ENCODE peak calls at places on chromosomes 2 and 18, in nine cellular contexts. One of them, this sample, is unnamed.

GRCh38 chr2:239816571-239816970 is 208.6 kb downstream of the NDUFA10 start:
- DNase-seq in neural crest cell: no peak
- DNase-seq in GM18507: no peak
- DNase-seq in T-helper 2 cell: no peak
- DNase-seq in AG09319: no peak
- DNase-seq in Calu3: no peak
- DNase-seq in NCI-H1694: no peak
- DNase-seq in glomerular endothelial cell: no peak
- DNase-seq in myocyte: no peak
- DNase-seq in this sample: no peak

GRCh38 chr2:27255660-27256059 is 7.2 kb downstream of the SLC30A3 start:
- DNase-seq in neural crest cell: no peak
- DNase-seq in GM18507: no peak
- DNase-seq in T-helper 2 cell: no peak
- DNase-seq in AG09319: no peak
- DNase-seq in Calu3: no peak
- DNase-seq in NCI-H1694: no peak
- DNase-seq in glomerular endothelial cell: no peak
- DNase-seq in myocyte: no peak
- DNase-seq in this sample: no peak

GRCh38 chr2:239649309-239649708 is 248.5 kb upstream of the HDAC4 start:
- DNase-seq in neural crest cell: no peak
- DNase-seq in GM18507: no peak
- DNase-seq in T-helper 2 cell: no peak
- DNase-seq in AG09319: no peak
- DNase-seq in Calu3: no peak
- DNase-seq in NCI-H1694: no peak
- DNase-seq in glomerular endothelial cell: no peak
- DNase-seq in myocyte: no peak
- DNase-seq in this sample: no peak

GRCh38 chr2:157849591-157849990 is 26.5 kb downstream of the ACVR1 start:
- DNase-seq in neural crest cell: no peak
- DNase-seq in GM18507: no peak
- DNase-seq in T-helper 2 cell: no peak
- DNase-seq in AG09319: no peak
- DNase-seq in Calu3: peak
- DNase-seq in NCI-H1694: no peak
- DNase-seq in glomerular endothelial cell: no peak
- DNase-seq in myocyte: no peak
- DNase-seq in this sample: no peak

GRCh38 chr2:217654173-217654572 is 348.6 kb downstream of the TNS1 start:
- DNase-seq in neural crest cell: no peak
- DNase-seq in GM18507: no peak
- DNase-seq in T-helper 2 cell: no peak
- DNase-seq in AG09319: no peak
- DNase-seq in Calu3: no peak
- DNase-seq in NCI-H1694: no peak
- DNase-seq in glomerular endothelial cell: no peak
- DNase-seq in myocyte: no peak
- DNase-seq in this sample: no peak

GRCh38 chr2:3725458-3726250 is 22.3 kb downstream of the DCDC2C start:
- DNase-seq in neural crest cell: no peak
- DNase-seq in GM18507: no peak
- DNase-seq in T-helper 2 cell: no peak
- DNase-seq in AG09319: no peak
- DNase-seq in Calu3: no peak
- DNase-seq in NCI-H1694: no peak
- DNase-seq in glomerular endothelial cell: no peak
- DNase-seq in myocyte: no peak
- DNase-seq in this sample: no peak

GRCh38 chr2:172449916-172450550 is 22.6 kb downstream of the ITGA6 start:
- DNase-seq in neural crest cell: no peak
- DNase-seq in GM18507: no peak
- DNase-seq in T-helper 2 cell: no peak
- DNase-seq in AG09319: no peak
- DNase-seq in Calu3: no peak
- DNase-seq in NCI-H1694: no peak
- DNase-seq in glomerular endothelial cell: no peak
- DNase-seq in myocyte: no peak
- DNase-seq in this sample: no peak

GRCh38 chr2:208827109-208827508 is 420.5 kb downstream of the PTH2R start:
- DNase-seq in neural crest cell: no peak
- DNase-seq in GM18507: no peak
- DNase-seq in T-helper 2 cell: no peak
- DNase-seq in AG09319: no peak
- DNase-seq in Calu3: no peak
- DNase-seq in NCI-H1694: no peak
- DNase-seq in glomerular endothelial cell: no peak
- DNase-seq in myocyte: no peak
- DNase-seq in this sample: no peak

GRCh38 chr2:85308951-85309555 is 18.7 kb downstream of the TGOLN2 start:
- DNase-seq in neural crest cell: no peak
- DNase-seq in GM18507: no peak
- DNase-seq in T-helper 2 cell: no peak
- DNase-seq in AG09319: no peak
- DNase-seq in Calu3: peak
- DNase-seq in NCI-H1694: peak
- DNase-seq in glomerular endothelial cell: no peak
- DNase-seq in myocyte: peak
- DNase-seq in this sample: no peak

GRCh38 chr18:48842259-48843061 is 108.3 kb downstream of the SMAD7 start:
- DNase-seq in neural crest cell: no peak
- DNase-seq in GM18507: no peak
- DNase-seq in T-helper 2 cell: no peak
- DNase-seq in AG09319: no peak
- DNase-seq in Calu3: peak
- DNase-seq in NCI-H1694: no peak
- DNase-seq in glomerular endothelial cell: peak
- DNase-seq in myocyte: no peak
- DNase-seq in this sample: peak

GRCh38 chr2:172635548-172635947 is 79.7 kb downstream of the PDK1 start:
- DNase-seq in neural crest cell: no peak
- DNase-seq in GM18507: no peak
- DNase-seq in T-helper 2 cell: no peak
- DNase-seq in AG09319: no peak
- DNase-seq in Calu3: no peak
- DNase-seq in NCI-H1694: no peak
- DNase-seq in glomerular endothelial cell: no peak
- DNase-seq in myocyte: no peak
- DNase-seq in this sample: no peak

GRCh38 chr2:238136820-238137537 is 1.5 kb upstream of the KLHL30 start:
- DNase-seq in neural crest cell: no peak
- DNase-seq in GM18507: no peak
- DNase-seq in T-helper 2 cell: no peak
- DNase-seq in AG09319: peak
- DNase-seq in Calu3: peak
- DNase-seq in NCI-H1694: no peak
- DNase-seq in glomerular endothelial cell: no peak
- DNase-seq in myocyte: no peak
- DNase-seq in this sample: no peak

GRCh38 chr18:48819781-48820482 is 130.8 kb downstream of the SMAD7 start:
- DNase-seq in neural crest cell: no peak
- DNase-seq in GM18507: no peak
- DNase-seq in T-helper 2 cell: no peak
- DNase-seq in AG09319: no peak
- DNase-seq in Calu3: no peak
- DNase-seq in NCI-H1694: no peak
- DNase-seq in glomerular endothelial cell: no peak
- DNase-seq in myocyte: no peak
- DNase-seq in this sample: no peak

GRCh38 chr2:61631321-61631720 is 93.2 kb upstream of the XPO1 start:
- DNase-seq in neural crest cell: no peak
- DNase-seq in GM18507: no peak
- DNase-seq in T-helper 2 cell: no peak
- DNase-seq in AG09319: no peak
- DNase-seq in Calu3: no peak
- DNase-seq in NCI-H1694: no peak
- DNase-seq in glomerular endothelial cell: no peak
- DNase-seq in myocyte: no peak
- DNase-seq in this sample: no peak

GRCh38 chr18:76349067-76349715 is 145.9 kb downstream of the ZNF516 start:
- DNase-seq in neural crest cell: peak
- DNase-seq in GM18507: peak
- DNase-seq in T-helper 2 cell: peak
- DNase-seq in AG09319: peak
- DNase-seq in Calu3: peak
- DNase-seq in NCI-H1694: peak
- DNase-seq in glomerular endothelial cell: peak
- DNase-seq in myocyte: peak
- DNase-seq in this sample: peak

GRCh38 chr2:84879595-84880394 is 1.1 kb downstream of the TRABD2A start:
- DNase-seq in neural crest cell: no peak
- DNase-seq in GM18507: no peak
- DNase-seq in T-helper 2 cell: no peak
- DNase-seq in AG09319: no peak
- DNase-seq in Calu3: no peak
- DNase-seq in NCI-H1694: no peak
- DNase-seq in glomerular endothelial cell: no peak
- DNase-seq in myocyte: no peak
- DNase-seq in this sample: no peak

GRCh38 chr2:54074636-54075341 is 40.6 kb upstream of the ACYP2 start:
- DNase-seq in neural crest cell: no peak
- DNase-seq in GM18507: no peak
- DNase-seq in T-helper 2 cell: no peak
- DNase-seq in AG09319: no peak
- DNase-seq in Calu3: no peak
- DNase-seq in NCI-H1694: no peak
- DNase-seq in glomerular endothelial cell: no peak
- DNase-seq in myocyte: no peak
- DNase-seq in this sample: no peak

This sample was measured in DND-41.